ENCODE peak calls at places on chromosome 1, in six cellular contexts. K is left cardiac atrium, G is mesothelial cell of epicardium, J is LHCN-M2, T is kidney tubule cell, U is heart left ventricle. Q is an unnamed sample.

GRCh38 chr1:117364240-117364639 is 3.0 kb upstream of the MAN1A2 start:
- DNase-seq in U (no peak), J (no peak), G (no peak), K (no peak), T (no peak), Q (no peak)

GRCh38 chr1:93672477-93673158 is 9.0 kb downstream of the BCAR3 start:
- DNase-seq in J (no peak), T (no peak), U (no peak), G (no peak), K (no peak), Q (no peak)

GRCh38 chr1:12548279-12549105 is 69.5 kb downstream of the DHRS3 start:
- DNase-seq in U (peak; percentile 52), J (no peak), K (no peak), T (no peak), G (no peak), Q (no peak)

GRCh38 chr1:183226361-183226760 is 40.3 kb downstream of the LAMC2 start:
- DNase-seq in U (no peak), K (no peak), J (no peak), T (no peak), G (no peak), Q (no peak)

GRCh38 chr1:212671342-212672031 is 28.2 kb downstream of the BATF3 start:
- DNase-seq in U (no peak), G (no peak), J (peak; percentile 92), K (peak; percentile 46), T (peak; percentile 90), Q (no peak)

GRCh38 chr1:44316231-44316759 is 38.8 kb downstream of the ERI3 start:
- DNase-seq in U (no peak), J (no peak), K (no peak), G (no peak), T (peak; percentile 41), Q (no peak)

GRCh38 chr1:193634470-193634869 is 448.1 kb upstream of the B3GALT2 start:
- DNase-seq in G (no peak), T (peak; percentile 5), J (peak; percentile 15), U (no peak), K (no peak), Q (no peak)

GRCh38 chr1:169184812-169185211 is 78.3 kb downstream of the ATP1B1 start:
- DNase-seq in J (no peak), T (no peak), K (no peak), G (no peak), U (no peak), Q (no peak)

Q was measured in heart right ventricle.